ENCODE peak calls at places on chromosome 1, in five cellular contexts. T, Y, G, P and U are unnamed samples.

GRCh38 chr1:29664711-29665110 is 428.4 kb downstream of the PTPRU start:
- DNase-seq in T (no peak), Y (no peak), G (no peak), P (no peak), U (no peak)

GRCh38 chr1:177798614-177799013 is 171.2 kb downstream of the SEC16B start:
- DNase-seq in T (no peak), Y (no peak), G (no peak), P (no peak), U (no peak)

GRCh38 chr1:217770895-217771294 is 139.8 kb downstream of the SPATA17 start:
- DNase-seq in T (no peak), Y (no peak), G (no peak), P (no peak), U (no peak)

GRCh38 chr1:201565771-201566528 is 27.0 kb downstream of the NAV1 start:
- DNase-seq in T (no peak), Y (no peak), G (no peak), P (no peak), U (no peak)

GRCh38 chr1:153429266-153430165 is 13.2 kb downstream of the S100A7A start:
- DNase-seq in T (no peak), Y (no peak), G (no peak), P (no peak), U (peak)

GRCh38 chr1:10610901-10611600 is 136.3 kb downstream of the PEX14 start:
- DNase-seq in T (no peak), Y (no peak), G (no peak), P (peak), U (no peak)

GRCh38 chr1:245041058-245041698 is 113.6 kb upstream of the KIF26B start:
- DNase-seq in T (no peak), Y (no peak), G (no peak), P (no peak), U (no peak)

GRCh38 chr1:30661311-30661710 is 62.1 kb downstream of the MATN1 start:
- DNase-seq in T (no peak), Y (no peak), G (no peak), P (no peak), U (no peak)

GRCh38 chr1:216183007-216183406 is 240.2 kb downstream of the USH2A start:
- DNase-seq in T (no peak), Y (no peak), G (no peak), P (peak), U (peak)

GRCh38 chr1:198880397-198880796 is 241.6 kb downstream of the PTPRC start:
- DNase-seq in T (no peak), Y (no peak), G (no peak), P (peak), U (no peak)